ENCODE peak calls at places on chromosome 1, in five cellular contexts. U, H, T, J and Z are unnamed samples.

GRCh38 chr1:198903203-198903602 is 264.4 kb downstream of the PTPRC start:
- DNase-seq in U (no peak), H (no peak), T (no peak), J (peak), Z (peak)

GRCh38 chr1:110242062-110242461 is 31.9 kb downstream of the KCNC4 start:
- DNase-seq in U (no peak), H (no peak), T (no peak), J (peak), Z (no peak)

GRCh38 chr1:150132372-150132771 is 17.3 kb upstream of the PLEKHO1 start:
- DNase-seq in U (no peak), H (no peak), T (no peak), J (no peak), Z (no peak)

GRCh38 chr1:58818075-58818474 is 34.2 kb upstream of the JUN start:
- DNase-seq in U (peak), H (no peak), T (peak), J (no peak), Z (no peak)

GRCh38 chr1:107964397-107965111 is 426 bp downstream of the VAV3 start:
- DNase-seq in U (no peak), H (peak), T (peak), J (peak), Z (peak)

GRCh38 chr1:230730979-230731378 is 16.2 kb upstream of the CAPN9 start:
- DNase-seq in U (no peak), H (no peak), T (no peak), J (no peak), Z (no peak)

GRCh38 chr1:11839727-11840705 is 7.6 kb downstream of the NPPA start:
- DNase-seq in U (no peak), H (no peak), T (no peak), J (no peak), Z (no peak)

GRCh38 chr1:156432109-156433018 is 63.4 kb downstream of the RHBG start:
- DNase-seq in U (no peak), H (no peak), T (no peak), J (peak), Z (no peak)

GRCh38 chr1:183859865-183860264 is 54.9 kb downstream of the RGL1 start:
- DNase-seq in U (no peak), H (no peak), T (peak), J (no peak), Z (no peak)

GRCh38 chr1:222073307-222073995 is 331.6 kb upstream of the DUSP10 start:
- DNase-seq in U (peak), H (no peak), T (peak), J (no peak), Z (no peak)

GRCh38 chr1:183593356-183593755 is 3.1 kb upstream of the NCF2 start:
- DNase-seq in U (no peak), H (no peak), T (no peak), J (no peak), Z (no peak)

GRCh38 chr1:243964915-243965314 is 86.2 kb upstream of the ZBTB18 start:
- DNase-seq in U (no peak), H (no peak), T (no peak), J (no peak), Z (no peak)

GRCh38 chr1:61659061-61659460 is 65.9 kb downstream of the TM2D1 start:
- DNase-seq in U (no peak), H (no peak), T (no peak), J (no peak), Z (no peak)

GRCh38 chr1:145879775-145880174 is 5.9 kb downstream of the ANKRD35 start:
- DNase-seq in U (no peak), H (no peak), T (no peak), J (no peak), Z (no peak)

GRCh38 chr1:6208723-6209660 is 3.1 kb downstream of the RNF207 start:
- DNase-seq in U (no peak), H (no peak), T (peak), J (peak), Z (peak)

GRCh38 chr1:81329061-81329460 is 471.7 kb upstream of the ADGRL2 start:
- DNase-seq in U (no peak), H (no peak), T (no peak), J (no peak), Z (no peak)

GRCh38 chr1:223846668-223847007 is 891 bp upstream of the TP53BP2 start:
- DNase-seq in U (peak), H (no peak), T (no peak), J (peak), Z (no peak)

GRCh38 chr1:112546076-112546475 is 37.3 kb downstream of the WNT2B start:
- DNase-seq in U (no peak), H (no peak), T (no peak), J (no peak), Z (no peak)

GRCh38 chr1:234961468-234962339 is 166.9 kb downstream of the TOMM20 start:
- DNase-seq in U (peak), H (no peak), T (peak), J (no peak), Z (no peak)

GRCh38 chr1:205354259-205354904 is 2.3 kb downstream of the KLHDC8A start:
- DNase-seq in U (peak), H (peak), T (peak), J (peak), Z (no peak)

GRCh38 chr1:145961109-145961424 is 3.2 kb upstream of the LIX1L start:
- DNase-seq in U (no peak), H (no peak), T (no peak), J (no peak), Z (no peak)

GRCh38 chr1:205313681-205314308 is 7.8 kb downstream of the NUAK2 start:
- DNase-seq in U (no peak), H (peak), T (peak), J (peak), Z (peak)

GRCh38 chr1:25356848-25357247 is 18.7 kb downstream of the TMEM50A start:
- DNase-seq in U (no peak), H (no peak), T (no peak), J (no peak), Z (no peak)

GRCh38 chr1:100613817-100614559 is 76.0 kb downstream of the GPR88 start:
- DNase-seq in U (no peak), H (no peak), T (no peak), J (no peak), Z (no peak)

GRCh38 chr1:230868736-230869385 is 540 bp upstream of the C1orf198 start:
- DNase-seq in U (peak), H (no peak), T (peak), J (no peak), Z (peak)

GRCh38 chr1:24933468-24933867 is 3.4 kb upstream of the RUNX3 start:
- DNase-seq in U (no peak), H (no peak), T (no peak), J (no peak), Z (no peak)

GRCh38 chr1:86616871-86617270 is 70.0 kb downstream of the CLCA4 start:
- DNase-seq in U (no peak), H (no peak), T (no peak), J (no peak), Z (no peak)

GRCh38 chr1:56153276-56153675 is 426.1 kb downstream of the PLPP3 start:
- DNase-seq in U (no peak), H (no peak), T (no peak), J (no peak), Z (no peak)

GRCh38 chr1:151405167-151405951 is 6.0 kb downstream of the PSMB4 start:
- DNase-seq in U (no peak), H (no peak), T (no peak), J (no peak), Z (no peak)

GRCh38 chr1:86504895-86505625 is 36.3 kb downstream of the CLCA1 start:
- DNase-seq in U (no peak), H (no peak), T (no peak), J (no peak), Z (no peak)

GRCh38 chr1:53541761-53542550 is 82.8 kb downstream of the DMRTB1 start:
- DNase-seq in U (peak), H (no peak), T (peak), J (peak), Z (peak)

GRCh38 chr1:19976317-19977003 is 3.0 kb downstream of the PLA2G2A start:
- DNase-seq in U (no peak), H (no peak), T (no peak), J (no peak), Z (no peak)

GRCh38 chr1:96291468-96291867 is 430.1 kb upstream of the PTBP2 start:
- DNase-seq in U (no peak), H (no peak), T (no peak), J (no peak), Z (no peak)

GRCh38 chr1:19057182-19057779 is 100.8 kb upstream of the IFFO2 start:
- DNase-seq in U (no peak), H (no peak), T (no peak), J (no peak), Z (no peak)

GRCh38 chr1:209409786-209410185 is 173.7 kb upstream of the CAMK1G start:
- DNase-seq in U (peak), H (no peak), T (peak), J (no peak), Z (no peak)

GRCh38 chr1:114111731-114112661 is 41.7 kb downstream of the SYT6 start:
- DNase-seq in U (no peak), H (no peak), T (no peak), J (no peak), Z (no peak)

GRCh38 chr1:49111931-49112330 is 335.2 kb upstream of the BEND5 start:
- DNase-seq in U (no peak), H (no peak), T (no peak), J (no peak), Z (no peak)

GRCh38 chr1:192907545-192908243 is 98.9 kb downstream of the RGS2 start:
- DNase-seq in U (no peak), H (no peak), T (peak), J (no peak), Z (no peak)